ENCODE peak calls at places on chromosomes 6 and 20, in five cellular contexts. G is ascending aorta, D is tibial nerve, M is ovary, T is psoas muscle. Z is an unnamed sample.

GRCh38 chr6:116410945-116411623 is 40.3 kb downstream of the DSE start:
- DNase-seq in D (no peak), M (no peak), G (no peak), T (peak), Z (peak)

GRCh38 chr6:141401168-141401567 is 731.6 kb upstream of the GJE1 start:
- DNase-seq in M (no peak), D (no peak), G (no peak), T (no peak), Z (no peak)

GRCh38 chr20:58850693-58851174 is at the start of gene GNAS-AS1:
- DNase-seq in M (peak), T (peak), D (peak), G (peak), Z (peak)

GRCh38 chr20:14986026-14986655 is 648.7 kb upstream of the FLRT3 start:
- DNase-seq in D (no peak), T (no peak), G (no peak), M (no peak), Z (peak)

GRCh38 chr6:143213977-143214376 is 153.3 kb downstream of the AIG1 start:
- DNase-seq in G (no peak), T (no peak), M (no peak), D (no peak), Z (no peak)

GRCh38 chr20:19275630-19276071 is 63.2 kb downstream of the SLC24A3 start:
- DNase-seq in D (peak), G (peak), T (peak), M (peak), Z (peak)

GRCh38 chr6:121482751-121483150 is 47.3 kb downstream of the GJA1 start:
- DNase-seq in D (no peak), M (no peak), G (no peak), T (no peak), Z (no peak)

GRCh38 chr6:82144852-82145332 is 102.7 kb downstream of the IBTK start:
- DNase-seq in D (peak), T (peak), G (peak), M (no peak), Z (peak)

GRCh38 chr20:44028868-44029847 is 114.5 kb downstream of the TOX2 start:
- DNase-seq in T (no peak), M (no peak), D (no peak), G (no peak), Z (no peak)

GRCh38 chr6:45327956-45328522 is at the start of gene RUNX2:
- DNase-seq in G (no peak), M (no peak), T (no peak), D (no peak), Z (no peak)

GRCh38 chr6:166515072-166515810 is 71.2 kb downstream of the RAMACL start:
- DNase-seq in M (no peak), G (no peak), D (no peak), T (peak), Z (no peak)

GRCh38 chr6:42453649-42454427 is 2.1 kb upstream of the TRERF1 start:
- DNase-seq in D (no peak), T (peak), G (peak), M (peak), Z (peak)

GRCh38 chr6:42452171-42453026 is 673 bp upstream of the TRERF1 start:
- DNase-seq in T (peak), M (peak), D (no peak), G (peak), Z (peak)

GRCh38 chr6:42451595-42452170 is at the start of gene TRERF1:
- DNase-seq in T (peak), G (peak), M (peak), D (no peak), Z (peak)

GRCh38 chr6:42453027-42453648 is 1.4 kb upstream of the TRERF1 start:
- DNase-seq in G (peak), D (peak), T (peak), M (peak), Z (peak)

GRCh38 chr6:42454428-42454791 is 2.7 kb upstream of the TRERF1 start:
- DNase-seq in D (no peak), M (no peak), T (peak), G (no peak), Z (peak)
- H3K4me3 ChIP-seq in D (no peak), M (peak), T (peak), G (peak), Z (peak)

GRCh38 chr6:157241411-157241979 is 81.8 kb downstream of the TMEM242 start:
- DNase-seq in T (no peak), D (no peak), G (no peak), M (peak), Z (no peak)
- H3K27ac ChIP-seq in T (peak), D (peak), G (peak), M (no peak), Z (peak)

DNA sequence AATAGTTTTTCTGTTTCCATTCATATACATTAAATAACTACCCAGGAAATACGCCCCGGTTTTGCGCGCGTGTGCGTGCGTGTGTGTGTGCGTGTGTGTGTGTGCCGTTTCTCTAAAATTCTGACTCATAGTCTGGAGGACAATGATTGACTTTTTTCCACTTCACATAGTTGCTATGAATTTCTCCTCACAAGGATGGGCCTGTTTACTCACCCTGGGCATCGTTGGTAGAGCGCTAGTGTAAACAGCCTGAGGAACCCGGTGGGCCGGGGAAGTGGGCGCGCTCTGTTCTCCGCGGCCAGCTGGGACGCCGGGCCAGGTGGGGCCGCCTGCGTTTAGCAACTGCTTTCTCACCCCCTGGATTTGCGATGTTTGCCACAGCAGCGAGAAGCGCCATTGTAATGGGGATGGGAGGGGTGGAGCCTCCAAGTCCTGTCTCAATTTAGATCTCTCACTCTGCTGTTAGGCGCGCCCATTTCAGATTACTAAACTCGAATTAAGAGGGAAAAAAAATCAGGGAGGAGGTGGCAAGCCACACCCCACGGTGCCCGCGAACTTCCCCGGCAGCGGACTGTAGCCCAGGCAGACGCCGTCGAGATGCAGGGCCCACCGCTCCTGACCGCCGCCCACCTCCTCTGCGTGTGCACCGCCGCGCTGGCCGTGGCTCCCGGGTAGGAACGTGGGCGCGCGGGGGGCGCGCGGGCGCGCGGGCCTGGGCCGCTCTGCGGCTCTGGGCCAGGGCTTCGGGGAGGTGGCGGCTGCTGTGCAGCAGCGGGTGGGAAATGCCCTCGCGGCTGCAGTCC is at the start of gene CD109:
- DNase-seq in T (peak), D (no peak), M (no peak), G (peak), Z (peak)
- H3K4me3 ChIP-seq in T (peak), D (peak), M (peak), G (peak), Z (peak)

GRCh38 chr6:96522469-96523009 is 933 bp downstream of the UFL1 start:
- DNase-seq in T (no peak), M (no peak), D (no peak), G (no peak), Z (no peak)
- H3K27ac ChIP-seq in T (peak), M (peak), D (peak), G (peak), Z (peak)

DNA sequence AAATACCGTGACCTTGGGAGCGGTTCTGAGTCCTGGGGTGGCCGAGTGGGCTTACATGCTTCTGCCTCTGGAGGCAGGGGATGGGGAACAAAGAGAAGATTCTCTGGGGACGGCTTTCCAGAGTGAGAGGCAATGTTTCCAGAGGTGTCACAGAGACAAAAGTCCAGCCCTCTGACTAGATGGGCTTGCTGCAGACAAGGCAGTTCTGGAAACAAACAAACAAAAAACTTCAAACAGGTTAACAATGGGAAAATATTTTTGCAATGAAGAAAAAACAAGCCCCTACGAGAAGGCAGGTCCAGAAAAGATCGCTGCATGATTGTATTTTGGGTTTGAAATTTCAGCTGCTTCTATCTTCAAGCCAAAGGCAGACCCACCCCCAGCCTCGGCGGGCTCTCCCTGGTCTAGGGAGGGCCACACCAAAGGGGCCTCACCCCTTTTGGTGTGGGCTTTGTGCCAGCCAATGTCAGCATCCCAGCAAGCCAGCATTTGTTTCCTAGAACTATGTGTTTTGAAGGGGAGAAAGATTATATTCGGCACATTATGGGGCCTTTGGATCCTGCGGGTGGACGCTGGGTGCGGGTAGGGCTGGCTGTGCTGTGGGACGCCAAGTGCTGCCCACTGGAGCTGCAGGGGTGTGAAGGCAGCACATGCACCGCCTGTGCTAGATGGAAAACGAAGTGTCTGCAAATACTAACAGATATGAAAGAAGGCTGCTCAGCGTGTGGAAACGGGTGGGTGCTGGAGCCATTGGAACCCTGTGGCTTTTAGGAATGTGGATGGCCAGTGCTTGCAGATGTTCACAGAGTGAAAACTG is 43.0 kb downstream of the RIOK1 start:
- DNase-seq in D (no peak), G (no peak), T (no peak), M (no peak), Z (no peak)
- H3K4me3 ChIP-seq in D (no peak), G (no peak), T (no peak), M (no peak), Z (no peak)

DNA sequence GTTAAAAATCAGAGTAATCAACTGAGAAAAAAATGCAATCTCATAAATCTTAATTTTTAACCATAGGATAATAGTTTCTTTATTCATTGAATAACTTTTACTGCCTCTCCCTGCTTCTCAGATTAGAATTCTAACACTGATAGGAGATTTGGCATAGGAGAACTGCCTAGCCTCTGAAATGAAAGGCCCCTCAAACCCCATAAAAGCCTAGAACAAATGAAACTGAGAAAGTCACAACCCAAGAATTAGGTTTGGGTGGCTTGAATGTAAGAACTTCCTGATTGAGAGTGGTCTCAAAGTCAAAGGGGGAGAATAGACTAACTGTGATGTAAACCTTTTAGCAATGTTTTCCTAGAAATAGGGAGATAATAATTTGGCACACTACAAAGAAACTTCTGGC is 52.2 kb downstream of the SAMD5 start:
- DNase-seq in M (no peak), G (no peak), D (no peak), T (no peak), Z (no peak)
- H3K27ac ChIP-seq in M (no peak), G (no peak), D (no peak), T (no peak), Z (no peak)

Z was measured in right cardiac atrium.